ENCODE peak calls at places on chromosomes 2 and 18, in four cellular contexts. L is CD4-positive, alpha-beta memory T cell; S is globus pallidus; P is SK-N-SH. W is an unnamed sample.

GRCh38 chr2:240164586-240164985 is 24.1 kb upstream of the OTOS start:
- DNase-seq in L (no peak), S (no peak), P (no peak), W (no peak)

GRCh38 chr18:74292541-74292858 is 737 bp upstream of the CYB5A start:
- DNase-seq in L (peak; percentile 0), S (no peak), P (no peak), W (no peak)

GRCh38 chr18:34942975-34943374 is 98.2 kb upstream of the MAPRE2 start:
- DNase-seq in L (no peak), S (no peak), P (no peak), W (no peak)

GRCh38 chr18:7000484-7001096 is 117.0 kb downstream of the LAMA1 start:
- DNase-seq in L (no peak), S (peak; percentile 10), P (peak; percentile 59), W (no peak)

GRCh38 chr2:57886196-57886786 is 160.3 kb upstream of the VRK2 start:
- DNase-seq in L (no peak), S (no peak), P (peak; percentile 40), W (no peak)

GRCh38 chr2:173459363-173459762 is 104.7 kb downstream of the CDCA7 start:
- DNase-seq in L (no peak), S (no peak), P (peak; percentile 50), W (no peak)

GRCh38 chr2:211845346-211846030 is 693.1 kb downstream of the ERBB4 start:
- DNase-seq in L (no peak), S (no peak), P (no peak), W (no peak)

GRCh38 chr2:112924855-112925254 is 13.9 kb downstream of the IL37 start:
- DNase-seq in L (no peak), S (no peak), P (no peak), W (no peak)

GRCh38 chr2:111205774-111206173 is 85.1 kb downstream of the BCL2L11 start:
- DNase-seq in L (no peak), S (no peak), P (no peak), W (no peak)

GRCh38 chr2:46320141-46320567 is 22.9 kb downstream of the EPAS1 start:
- DNase-seq in L (no peak), S (no peak), P (peak; percentile 52), W (no peak)

GRCh38 chr18:48351216-48352050 is 57.8 kb downstream of the ZBTB7C start:
- DNase-seq in L (no peak), S (no peak), P (no peak), W (no peak)

GRCh38 chr2:128315829-128316776 is 2.6 kb downstream of the HS6ST1 start:
- DNase-seq in L (no peak), S (no peak), P (peak; percentile 39), W (no peak)

GRCh38 chr2:71070294-71071025 is 2.0 kb downstream of the NAGK start:
- DNase-seq in L (no peak), S (peak; percentile 48), P (peak; percentile 51), W (no peak)

GRCh38 chr2:29042581-29043075 is 31.7 kb downstream of the PCARE start:
- DNase-seq in L (no peak), S (no peak), P (peak; percentile 72), W (no peak)

GRCh38 chr2:181393472-181393871 is 63.7 kb upstream of the ITGA4 start:
- DNase-seq in L (peak; percentile 12), S (no peak), P (peak; percentile 26), W (no peak)

GRCh38 chr2:226087051-226087450 is 687.5 kb downstream of the NYAP2 start:
- DNase-seq in L (no peak), S (no peak), P (no peak), W (no peak)

GRCh38 chr18:50870138-50870845 is 8.6 kb upstream of the ME2 start:
- DNase-seq in L (no peak), S (no peak), P (no peak), W (peak; percentile 63)

GRCh38 chr2:73970850-73971471 is 13.7 kb upstream of the TET3 start:
- DNase-seq in L (peak; percentile 71), S (peak; percentile 55), P (peak; percentile 50), W (no peak)

GRCh38 chr18:27860701-27861107 is 316.2 kb downstream of the CDH2 start:
- DNase-seq in L (no peak), S (no peak), P (no peak), W (no peak)

GRCh38 chr2:147204102-147204501 is 640.7 kb upstream of the ACVR2A start:
- DNase-seq in L (no peak), S (no peak), P (no peak), W (no peak)

GRCh38 chr2:232353660-232354059 is 24.9 kb upstream of the ALPP start:
- DNase-seq in L (no peak), S (no peak), P (no peak), W (no peak)

GRCh38 chr2:32946314-32947075 is at the start of gene LTBP1:
- DNase-seq in L (peak; percentile 50), S (peak; percentile 78), P (peak; percentile 82), W (peak; percentile 72)

GRCh38 chr18:49997468-49998045 is 184.2 kb upstream of the ACAA2 start:
- DNase-seq in L (no peak), S (no peak), P (no peak), W (no peak)

GRCh38 chr2:181822097-181822496 is 69.4 kb upstream of the ITPRID2 start:
- DNase-seq in L (no peak), S (no peak), P (no peak), W (no peak)

GRCh38 chr2:198657520-198658121 is 800.1 kb downstream of the SATB2 start:
- DNase-seq in L (no peak), S (no peak), P (peak; percentile 3), W (no peak)

GRCh38 chr18:45107425-45107824 is 426.7 kb downstream of the SETBP1 start:
- DNase-seq in L (no peak), S (no peak), P (no peak), W (no peak)

GRCh38 chr2:221372156-221372870 is 199.8 kb downstream of the EPHA4 start:
- DNase-seq in L (no peak), S (no peak), P (no peak), W (no peak)

GRCh38 chr2:212619954-212620353 is 81.4 kb upstream of the ERBB4 start:
- DNase-seq in L (no peak), S (no peak), P (no peak), W (no peak)

GRCh38 chr2:7209776-7210555 is 292.8 kb downstream of the RNF144A start:
- DNase-seq in L (no peak), S (no peak), P (no peak), W (no peak)

GRCh38 chr2:75375646-75376582 is 176.6 kb upstream of the TACR1 start:
- DNase-seq in L (no peak), S (peak; percentile 60), P (no peak), W (no peak)

GRCh38 chr2:174121178-174121577 is 127.2 kb downstream of the OLA1 start:
- DNase-seq in L (no peak), S (no peak), P (no peak), W (no peak)

W was measured in SJSA1.